ENCODE peak calls at places on chromosomes 13 and 19, in nine cellular contexts. O, Y, W, H, Q, T, I, B and U are unnamed samples. For H3K9me3, the result is how much of the 10 kb centered on the place peaks cover.

GRCh38 chr13:41465965-41466364 is 8.6 kb downstream of the RGCC start:
- DNase-seq in I (no peak), B (no peak), H (no peak), Y (no peak), Q (no peak), W (no peak), O (no peak), T (no peak), U (no peak)

GRCh38 chr19:54473071-54473941 is at the start of gene CDC42EP5:
- DNase-seq in O (no peak), Y (peak), T (peak), B (peak), Q (peak), H (peak), W (peak), I (no peak), U (no peak)

GRCh38 chr13:76512676-76513277 is 373.4 kb downstream of the KCTD12 start:
- DNase-seq in Q (no peak), I (no peak), T (peak), H (no peak), W (no peak), O (peak), Y (no peak), B (no peak), U (no peak)

GRCh38 chr19:646798-647565 is 7.3 kb downstream of the FGF22 start:
- DNase-seq in Y (no peak), B (no peak), Q (no peak), T (no peak), I (no peak), O (no peak), H (no peak), W (no peak), U (no peak)

GRCh38 chr13:76667551-76667950 is 218.7 kb downstream of the KCTD12 start:
- DNase-seq in O (no peak), Y (no peak), W (no peak), H (no peak), B (peak), T (peak), Q (no peak), I (no peak), U (no peak)

GRCh38 chr13:76884167-76884566 is 2.0 kb downstream of the KCTD12 start:
- DNase-seq in Q (peak), T (no peak), Y (peak), B (peak), W (peak), I (no peak), O (peak), H (no peak), U (no peak)

GRCh38 chr13:62779146-62779545 is 1363.5 kb upstream of the PCDH20 start:
- DNase-seq in H (no peak), W (no peak), B (no peak), Y (no peak), I (no peak), T (no peak), Q (no peak), O (no peak), U (no peak)

GRCh38 chr13:33172911-33173310 is 112.6 kb downstream of the STARD13 start:
- DNase-seq in H (no peak), O (no peak), Y (no peak), W (no peak), Q (no peak), I (no peak), T (no peak), B (no peak), U (no peak)

GRCh38 chr19:42442833-42443232 is at the start of gene CXCL17:
- DNase-seq in H (no peak), O (no peak), Y (no peak), T (no peak), W (no peak), B (peak), I (no peak), Q (no peak), U (no peak)

GRCh38 chr19:42075364-42075615 is 676 bp upstream of the ZNF574 start:
- DNase-seq in B (no peak), W (no peak), H (no peak), Q (no peak), I (no peak), T (no peak), O (no peak), Y (no peak), U (no peak)

GRCh38 chr13:100433475-100433874 is 155.1 kb downstream of the GGACT start:
- DNase-seq in Q (no peak), H (no peak), O (no peak), T (no peak), Y (no peak), I (no peak), B (no peak), W (no peak), U (no peak)

GRCh38 chr13:88887045-88887662 is 1216.0 kb downstream of the SLITRK5 start:
- DNase-seq in B (no peak), T (no peak), W (no peak), Q (no peak), Y (no peak), H (no peak), O (no peak), I (no peak), U (no peak)

GRCh38 chr13:47831265-47831664 is 169.8 kb downstream of the SUCLA2 start:
- DNase-seq in W (no peak), Y (no peak), H (no peak), O (no peak), T (peak), B (no peak), I (no peak), Q (no peak), U (no peak)

GRCh38 chr19:2426661-2427322 is 594 bp downstream of the TIMM13 start:
- DNase-seq in O (peak), Q (no peak), Y (peak), I (no peak), T (peak), B (peak), W (no peak), H (no peak), U (no peak)

GRCh38 chr13:77207943-77208342 is 119.0 kb downstream of the MYCBP2 start:
- DNase-seq in B (no peak), W (no peak), Q (no peak), T (peak), Y (no peak), O (no peak), I (no peak), H (no peak), U (no peak)

GRCh38 chr19:6373813-6374108 is 1.2 kb downstream of the ALKBH7 start:
- DNase-seq in I (no peak), T (no peak), Q (no peak), O (no peak), W (no peak), H (peak), Y (no peak), B (no peak), U (no peak)

GRCh38 chr19:41218615-41219507 is at the start of gene AXL:
- DNase-seq in B (peak), I (no peak), O (peak), T (peak), Q (peak), Y (peak), H (peak), W (peak), U (no peak)

GRCh38 chr13:107003911-107004310 is 436.0 kb upstream of the ARGLU1 start:
- DNase-seq in B (no peak), Y (no peak), Q (no peak), W (no peak), O (no peak), T (no peak), I (no peak), H (no peak), U (no peak)

GRCh38 chr13:106997696-106998095 is 429.8 kb upstream of the ARGLU1 start:
- DNase-seq in I (no peak), O (no peak), H (no peak), Q (no peak), Y (no peak), B (no peak), W (no peak), T (no peak), U (no peak)

GRCh38 chr13:106997219-106997618 is 429.3 kb upstream of the ARGLU1 start:
- DNase-seq in T (peak), B (no peak), H (no peak), Q (no peak), O (no peak), I (no peak), Y (no peak), W (no peak), U (no peak)

GRCh38 chr13:106998664-106999063 is 430.7 kb upstream of the ARGLU1 start:
- DNase-seq in B (no peak), W (no peak), Y (no peak), T (no peak), O (no peak), I (no peak), Q (no peak), H (no peak), U (no peak)
- H3K27ac ChIP-seq in B (no peak), W (no peak), Y (no peak), T (no peak), O (no peak), I (no peak), Q (no peak), H (no peak), U (no peak)

GRCh38 chr19:56736571-56736970 is 65.0 kb upstream of the ZNF835 start:
- DNase-seq in H (no peak), I (no peak), T (no peak), Q (no peak), Y (no peak), W (no peak), B (no peak), O (no peak), U (no peak)

GRCh38 chr19:56746367-56746766 is 74.8 kb upstream of the ZNF835 start:
- DNase-seq in H (peak), T (no peak), Q (no peak), O (no peak), W (no peak), Y (no peak), B (no peak), I (no peak), U (no peak)

DNA sequence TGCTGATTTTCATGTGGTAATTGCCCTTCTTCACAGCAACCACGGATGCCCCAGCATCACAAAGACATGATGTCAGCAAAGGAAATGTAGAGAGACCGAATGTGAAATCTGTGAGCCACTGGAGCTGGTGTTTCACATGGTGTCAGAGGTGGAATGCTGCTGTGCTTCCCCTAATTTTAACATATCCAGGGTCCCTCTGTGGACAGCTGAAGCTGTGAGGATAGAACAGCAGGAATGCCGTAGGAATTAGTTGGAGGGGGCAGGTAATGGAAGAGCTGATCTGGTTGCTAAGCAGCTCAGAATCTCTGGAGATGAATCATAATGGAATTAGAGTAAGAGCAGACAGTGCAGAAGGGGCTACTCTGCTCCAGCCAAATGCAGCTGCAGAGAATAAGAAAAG is 68.9 kb upstream of the ZNF835 start:
- DNase-seq in Q (no peak), I (no peak), Y (no peak), B (no peak), W (no peak), O (no peak), T (no peak), H (no peak), U (no peak)
- H3K9me3 ChIP-seq in Q (under half), I (under half), Y (under half), B (under half), W (under half), O (under half), T (under half), H (under half), U (under half)

GRCh38 chr19:50796128-50796633 is 6.0 kb downstream of the ACP4 start:
- DNase-seq in I (no peak), Q (no peak), H (no peak), T (no peak), W (no peak), O (no peak), Y (no peak), B (no peak), U (no peak)

GRCh38 chr19:50797429-50798115 is 7.4 kb downstream of the ACP4 start:
- DNase-seq in B (no peak), Q (no peak), H (no peak), Y (no peak), O (no peak), T (no peak), I (no peak), W (no peak), U (no peak)

GRCh38 chr19:50795665-50796073 is 5.5 kb downstream of the ACP4 start:
- DNase-seq in H (no peak), Y (no peak), B (no peak), O (no peak), T (no peak), Q (no peak), W (no peak), I (no peak), U (no peak)

GRCh38 chr19:50798116-50798942 is 8.1 kb downstream of the ACP4 start:
- DNase-seq in Q (no peak), Y (no peak), O (no peak), B (no peak), W (no peak), I (no peak), H (no peak), T (no peak), U (no peak)

GRCh38 chr19:50796634-50797428 is 6.6 kb downstream of the ACP4 start:
- DNase-seq in Q (no peak), H (no peak), Y (no peak), T (no peak), W (no peak), I (no peak), O (no peak), B (no peak), U (no peak)
- TF ChIP-seq POLR2A in Q (no peak), H (no peak), Y (no peak), T (no peak), W (no peak), I (no peak), O (no peak), B (no peak), U (no peak)

GRCh38 chr13:80276371-80277289 is 64.3 kb downstream of the SPRY2 start:
- DNase-seq in Y (no peak), B (peak), T (peak), Q (no peak), O (no peak), W (no peak), H (peak), I (no peak), U (no peak)
- H3K27ac ChIP-seq in Y (no peak), B (no peak), T (no peak), Q (no peak), O (no peak), W (no peak), H (no peak), I (no peak), U (peak)